ENCODE peak calls at places on chromosome 13, in eight cellular contexts. H, U, Z, A, V, R, L and E are unnamed samples.

GRCh38 chr13:112245959-112246358 is 130.2 kb upstream of the SPACA7 start:
- DNase-seq in V (no peak), U (no peak), Z (no peak), L (no peak), R (no peak), A (no peak), H (no peak), E (no peak)

GRCh38 chr13:108807841-108808240 is 178.4 kb downstream of the MYO16 start:
- DNase-seq in V (no peak), Z (no peak), L (no peak), H (no peak), U (no peak), R (peak), A (no peak), E (no peak)

GRCh38 chr13:34357435-34358232 is 539.7 kb downstream of the RFC3 start:
- DNase-seq in V (peak), Z (no peak), H (no peak), R (peak), L (peak), A (no peak), U (peak), E (peak)

GRCh38 chr13:76697277-76697676 is 188.9 kb downstream of the KCTD12 start:
- DNase-seq in Z (no peak), H (no peak), A (no peak), U (no peak), V (no peak), L (no peak), R (no peak), E (no peak)

GRCh38 chr13:114078501-114079451 is 53.6 kb downstream of the RASA3 start:
- DNase-seq in R (peak), Z (no peak), V (no peak), U (no peak), H (peak), A (peak), L (no peak), E (peak)

GRCh38 chr13:36341718-36342117 is 4.5 kb downstream of the SPART start:
- DNase-seq in V (no peak), L (no peak), R (no peak), Z (no peak), H (no peak), U (no peak), A (no peak), E (no peak)

GRCh38 chr13:113084094-113084942 is 21.3 kb upstream of the F7 start:
- DNase-seq in Z (no peak), U (no peak), L (no peak), H (no peak), A (no peak), V (no peak), R (no peak), E (no peak)

GRCh38 chr13:101382086-101382485 is 34.2 kb downstream of the NALCN start:
- DNase-seq in V (no peak), Z (no peak), R (no peak), A (no peak), H (no peak), U (no peak), L (no peak), E (no peak)

GRCh38 chr13:39498471-39499114 is 104.4 kb downstream of the LHFPL6 start:
- DNase-seq in A (no peak), H (no peak), U (no peak), Z (no peak), V (no peak), R (no peak), L (no peak), E (no peak)

GRCh38 chr13:114065926-114066774 is 66.3 kb downstream of the RASA3 start:
- DNase-seq in H (peak), V (no peak), Z (no peak), R (no peak), U (no peak), L (no peak), A (peak), E (no peak)

GRCh38 chr13:102968572-102969228 is 97.5 kb downstream of the SLC10A2 start:
- DNase-seq in U (no peak), V (no peak), A (peak), H (no peak), R (no peak), Z (no peak), L (no peak), E (no peak)

GRCh38 chr13:101917475-101917810 is 465.0 kb downstream of the ITGBL1 start:
- DNase-seq in R (no peak), U (no peak), Z (no peak), L (no peak), H (no peak), A (no peak), V (no peak), E (no peak)

GRCh38 chr13:34021619-34022018 is 203.7 kb downstream of the RFC3 start:
- DNase-seq in U (no peak), R (no peak), V (no peak), H (no peak), L (no peak), A (no peak), Z (no peak), E (no peak)